ENCODE peak calls at places on chromosomes 11 and 22, in eight cellular contexts. One of them, this sample, is unnamed.

GRCh38 chr22:30248484-30248883 is 1.9 kb upstream of the LIF start:
- DNase-seq in astrocyte of the cerebellum: no peak
- DNase-seq in ovary: no peak
- DNase-seq in GM23338: no peak
- DNase-seq in tibial artery: no peak
- DNase-seq in breast epithelium: no peak
- DNase-seq in endodermal cell: no peak
- DNase-seq in fibroblast of mammary gland: no peak
- DNase-seq in this sample: no peak

GRCh38 chr11:3001496-3001895 is 9.4 kb upstream of the NAP1L4 start:
- DNase-seq in fibroblast of mammary gland: no peak
- DNase-seq in astrocyte of the cerebellum: no peak
- DNase-seq in endodermal cell: no peak
- DNase-seq in GM23338: no peak
- DNase-seq in breast epithelium: peak; percentile 76
- DNase-seq in tibial artery: peak; percentile 82
- DNase-seq in ovary: no peak
- DNase-seq in this sample: no peak

GRCh38 chr11:110182886-110183285 is 89.7 kb downstream of the ZC3H12C start:
- DNase-seq in endodermal cell: no peak
- DNase-seq in GM23338: no peak
- DNase-seq in ovary: no peak
- DNase-seq in breast epithelium: no peak
- DNase-seq in astrocyte of the cerebellum: no peak
- DNase-seq in fibroblast of mammary gland: peak; percentile 95
- DNase-seq in tibial artery: no peak
- DNase-seq in this sample: no peak

GRCh38 chr22:28002181-28002700 is 83.2 kb upstream of the PITPNB start:
- DNase-seq in tibial artery: no peak
- DNase-seq in GM23338: no peak
- DNase-seq in astrocyte of the cerebellum: no peak
- DNase-seq in ovary: no peak
- DNase-seq in breast epithelium: no peak
- DNase-seq in endodermal cell: no peak
- DNase-seq in fibroblast of mammary gland: peak; percentile 19
- DNase-seq in this sample: peak; percentile 7

GRCh38 chr22:45083659-45084305 is 74.0 kb upstream of the PHF21B start:
- DNase-seq in GM23338: no peak
- DNase-seq in fibroblast of mammary gland: peak; percentile 89
- DNase-seq in ovary: no peak
- DNase-seq in endodermal cell: no peak
- DNase-seq in breast epithelium: no peak
- DNase-seq in astrocyte of the cerebellum: peak; percentile 34
- DNase-seq in tibial artery: no peak
- DNase-seq in this sample: peak; percentile 64

GRCh38 chr22:42636506-42636905 is 3.9 kb downstream of the ATP5MGL start:
- DNase-seq in endodermal cell: no peak
- DNase-seq in fibroblast of mammary gland: no peak
- DNase-seq in GM23338: no peak
- DNase-seq in astrocyte of the cerebellum: no peak
- DNase-seq in tibial artery: no peak
- DNase-seq in breast epithelium: no peak
- DNase-seq in ovary: no peak
- DNase-seq in this sample: no peak

GRCh38 chr22:49266561-49267519 is 560.8 kb downstream of the BRD1 start:
- DNase-seq in ovary: no peak
- DNase-seq in astrocyte of the cerebellum: no peak
- DNase-seq in breast epithelium: no peak
- DNase-seq in GM23338: no peak
- DNase-seq in tibial artery: peak; percentile 52
- DNase-seq in fibroblast of mammary gland: no peak
- DNase-seq in endodermal cell: peak; percentile 72
- DNase-seq in this sample: no peak

GRCh38 chr11:65366340-65366773 is 11.8 kb downstream of the TIGD3 start:
- DNase-seq in ovary: no peak
- DNase-seq in endodermal cell: peak; percentile 74
- DNase-seq in GM23338: peak; percentile 91
- DNase-seq in fibroblast of mammary gland: peak; percentile 87
- DNase-seq in breast epithelium: peak; percentile 41
- DNase-seq in tibial artery: no peak
- DNase-seq in astrocyte of the cerebellum: peak; percentile 68
- DNase-seq in this sample: peak; percentile 91

DNA sequence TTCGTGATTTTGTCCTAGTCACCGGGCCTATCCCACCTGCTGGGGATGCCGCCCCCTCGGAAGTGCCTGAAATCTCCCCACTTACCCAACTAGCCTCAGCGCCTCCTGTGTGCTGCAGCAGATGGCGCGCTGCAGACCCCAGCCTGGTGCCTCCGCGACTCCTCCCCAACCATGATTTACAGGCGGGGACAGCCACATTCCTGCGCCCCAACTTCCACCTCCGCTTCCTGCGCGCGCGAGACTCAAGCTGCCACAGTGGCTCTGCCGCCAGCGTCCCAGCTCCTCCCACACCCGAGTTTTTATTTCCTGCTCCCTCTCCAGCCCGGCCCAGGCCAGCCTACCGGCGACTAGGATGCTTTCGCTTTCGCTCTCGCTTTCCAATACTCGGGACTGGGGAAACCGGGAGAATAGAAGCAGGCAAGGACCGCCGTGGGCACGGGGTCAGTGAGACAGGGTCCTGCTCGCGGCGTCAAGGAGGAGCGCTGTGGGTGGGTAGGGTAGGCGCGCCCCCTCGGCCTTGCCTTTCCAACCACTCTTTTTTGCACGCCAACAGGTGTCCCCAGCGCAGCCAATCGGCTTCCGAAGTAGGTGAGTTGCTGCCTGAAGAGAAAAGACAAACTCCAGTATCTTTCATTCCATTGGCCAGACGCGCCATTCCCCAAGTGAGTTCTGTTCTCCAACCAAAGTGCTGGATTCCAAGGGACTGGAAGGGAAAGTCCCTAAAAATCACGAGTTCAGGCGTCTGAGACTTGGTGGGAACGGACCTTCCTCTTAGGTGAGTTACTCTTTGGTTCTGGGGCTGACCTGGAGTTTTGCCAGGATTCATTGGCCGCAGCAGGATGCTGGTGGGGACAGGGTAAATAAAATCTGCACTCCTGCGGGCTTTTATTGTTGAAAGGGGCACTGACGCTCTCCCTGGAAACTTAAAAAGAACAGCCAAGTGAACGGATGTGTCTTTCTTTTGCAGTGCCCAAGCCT is at the start of gene FAM111A:
- DNase-seq in ovary: peak; percentile 79
- DNase-seq in breast epithelium: peak; percentile 87
- DNase-seq in astrocyte of the cerebellum: peak; percentile 69
- DNase-seq in fibroblast of mammary gland: peak; percentile 74
- DNase-seq in endodermal cell: peak; percentile 96
- DNase-seq in tibial artery: peak; percentile 93
- DNase-seq in GM23338: peak; percentile 95
- DNase-seq in this sample: peak; percentile 84
- TF ChIP-seq CTCF in ovary: no peak
- TF ChIP-seq CTCF in breast epithelium: peak; percentile 13
- TF ChIP-seq CTCF in astrocyte of the cerebellum: peak; percentile 55
- TF ChIP-seq CTCF in fibroblast of mammary gland: no peak
- TF ChIP-seq CTCF in endodermal cell: peak; percentile 63
- TF ChIP-seq CTCF in tibial artery: peak; percentile 9
- TF ChIP-seq CTCF in GM23338: peak; percentile 24
- TF ChIP-seq CTCF in this sample: peak; percentile 44

DNA sequence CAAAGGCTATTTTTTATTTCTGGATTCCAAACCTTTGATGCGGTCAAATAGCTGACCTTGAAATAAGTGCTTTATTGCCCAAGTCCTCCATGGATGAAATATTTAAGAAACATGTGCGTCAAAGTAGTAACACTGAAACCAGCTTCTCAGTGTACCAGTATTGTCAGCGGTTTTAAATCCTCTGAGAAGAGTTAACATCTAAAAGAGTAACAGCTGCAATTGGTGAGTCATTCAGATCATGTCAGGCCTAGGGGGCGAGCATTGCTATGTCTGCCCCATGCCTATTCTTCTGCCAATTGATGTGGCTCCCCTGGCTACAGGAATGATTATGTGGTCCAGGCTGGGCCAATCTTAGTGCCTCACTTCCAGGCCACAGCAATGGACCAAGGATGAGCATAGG is 263.3 kb upstream of the SORL1-AS1 start:
- DNase-seq in GM23338: no peak
- DNase-seq in breast epithelium: no peak
- DNase-seq in ovary: peak; percentile 23
- DNase-seq in fibroblast of mammary gland: peak; percentile 82
- DNase-seq in tibial artery: no peak
- DNase-seq in endodermal cell: no peak
- DNase-seq in astrocyte of the cerebellum: peak; percentile 9
- DNase-seq in this sample: no peak
- H3K4me3 ChIP-seq in GM23338: no peak overlapping the region
- H3K4me3 ChIP-seq in breast epithelium: no peak overlapping the region
- H3K4me3 ChIP-seq in ovary: no peak overlapping the region
- H3K4me3 ChIP-seq in fibroblast of mammary gland: no peak overlapping the region
- H3K4me3 ChIP-seq in tibial artery: no peak overlapping the region
- H3K4me3 ChIP-seq in endodermal cell: no peak overlapping the region
- H3K4me3 ChIP-seq in astrocyte of the cerebellum: no peak overlapping the region
- H3K4me3 ChIP-seq in this sample: no peak overlapping the region

GRCh38 chr22:50302564-50302963 is 4.9 kb downstream of the PLXNB2 start:
- DNase-seq in fibroblast of mammary gland: no peak
- DNase-seq in astrocyte of the cerebellum: no peak
- DNase-seq in tibial artery: no peak
- DNase-seq in breast epithelium: no peak
- DNase-seq in ovary: peak; percentile 56
- DNase-seq in GM23338: no peak
- DNase-seq in endodermal cell: no peak
- DNase-seq in this sample: no peak

GRCh38 chr22:50303515-50303847 is 4.0 kb downstream of the PLXNB2 start:
- DNase-seq in astrocyte of the cerebellum: no peak
- DNase-seq in breast epithelium: no peak
- DNase-seq in fibroblast of mammary gland: no peak
- DNase-seq in ovary: peak; percentile 38
- DNase-seq in endodermal cell: no peak
- DNase-seq in tibial artery: no peak
- DNase-seq in GM23338: no peak
- DNase-seq in this sample: no peak

GRCh38 chr22:50304528-50305392 is 2.7 kb downstream of the PLXNB2 start:
- DNase-seq in breast epithelium: peak; percentile 20
- DNase-seq in endodermal cell: no peak
- DNase-seq in astrocyte of the cerebellum: no peak
- DNase-seq in ovary: peak; percentile 50
- DNase-seq in GM23338: no peak
- DNase-seq in tibial artery: peak; percentile 92
- DNase-seq in fibroblast of mammary gland: peak; percentile 46
- DNase-seq in this sample: peak; percentile 60

GRCh38 chr22:50305393-50305657 is 2.1 kb downstream of the PLXNB2 start:
- DNase-seq in GM23338: no peak
- DNase-seq in tibial artery: no peak
- DNase-seq in astrocyte of the cerebellum: no peak
- DNase-seq in fibroblast of mammary gland: no peak
- DNase-seq in ovary: peak; percentile 68
- DNase-seq in breast epithelium: no peak
- DNase-seq in endodermal cell: no peak
- DNase-seq in this sample: no peak

DNA sequence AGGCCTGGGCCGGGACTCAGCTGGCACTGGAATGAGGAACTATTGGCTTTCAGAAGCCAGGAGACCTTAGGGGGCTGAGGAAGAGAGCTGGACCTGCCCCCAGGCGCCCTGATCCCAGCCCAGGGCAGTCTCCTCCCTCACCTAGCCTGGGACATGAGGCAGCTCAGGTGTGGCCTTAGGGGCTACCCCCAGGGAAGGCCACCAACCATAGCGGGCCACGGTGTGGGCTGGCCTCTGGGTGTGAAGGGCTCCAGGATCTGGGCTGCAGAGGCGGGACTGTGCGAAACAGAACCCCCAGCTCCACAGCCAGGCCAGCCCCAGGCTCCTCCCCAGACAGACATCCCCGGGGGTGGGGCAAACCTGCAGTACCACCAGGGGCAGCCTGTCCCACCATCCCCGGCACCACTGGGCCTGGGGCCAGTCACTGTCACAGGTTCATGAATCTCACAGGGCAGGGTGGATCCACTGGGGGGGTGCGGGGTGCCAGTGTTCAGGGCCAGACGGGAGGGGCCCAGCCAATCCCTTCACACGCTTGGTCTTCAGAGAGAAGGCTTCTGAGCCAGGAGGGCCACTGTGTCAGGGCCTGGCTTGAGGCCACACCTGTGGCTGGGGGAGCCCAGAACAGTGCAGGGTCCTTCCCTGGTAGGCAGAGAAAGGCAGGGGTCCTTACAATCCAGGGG is 3.5 kb downstream of the PLXNB2 start:
- DNase-seq in breast epithelium: no peak
- DNase-seq in GM23338: peak; percentile 71
- DNase-seq in ovary: peak; percentile 61
- DNase-seq in tibial artery: peak; percentile 84
- DNase-seq in endodermal cell: peak; percentile 87
- DNase-seq in fibroblast of mammary gland: peak; percentile 19
- DNase-seq in astrocyte of the cerebellum: no peak
- DNase-seq in this sample: no peak
- TF ChIP-seq CTCF in breast epithelium: no peak
- TF ChIP-seq CTCF in GM23338: peak; percentile 8
- TF ChIP-seq CTCF in ovary: no peak
- TF ChIP-seq CTCF in tibial artery: no peak
- TF ChIP-seq CTCF in endodermal cell: peak; percentile 48
- TF ChIP-seq CTCF in fibroblast of mammary gland: no peak
- TF ChIP-seq CTCF in astrocyte of the cerebellum: peak; percentile 24
- TF ChIP-seq CTCF in this sample: peak; percentile 3

GRCh38 chr11:47002366-47002765 is 65.8 kb downstream of the CSTPP1 start:
- DNase-seq in astrocyte of the cerebellum: no peak
- DNase-seq in ovary: no peak
- DNase-seq in tibial artery: no peak
- DNase-seq in GM23338: no peak
- DNase-seq in fibroblast of mammary gland: no peak
- DNase-seq in endodermal cell: no peak
- DNase-seq in breast epithelium: no peak
- DNase-seq in this sample: peak; percentile 18

GRCh38 chr11:47003180-47003877 is 66.8 kb downstream of the CSTPP1 start:
- DNase-seq in tibial artery: no peak
- DNase-seq in ovary: no peak
- DNase-seq in GM23338: no peak
- DNase-seq in fibroblast of mammary gland: peak; percentile 61
- DNase-seq in endodermal cell: no peak
- DNase-seq in astrocyte of the cerebellum: no peak
- DNase-seq in breast epithelium: peak; percentile 54
- DNase-seq in this sample: no peak

GRCh38 chr11:47000033-47000432 is 63.5 kb downstream of the CSTPP1 start:
- DNase-seq in endodermal cell: no peak
- DNase-seq in breast epithelium: no peak
- DNase-seq in ovary: no peak
- DNase-seq in tibial artery: no peak
- DNase-seq in GM23338: no peak
- DNase-seq in astrocyte of the cerebellum: no peak
- DNase-seq in fibroblast of mammary gland: no peak
- DNase-seq in this sample: no peak

GRCh38 chr11:47001666-47002285 is 65.2 kb downstream of the CSTPP1 start:
- DNase-seq in breast epithelium: no peak
- DNase-seq in tibial artery: no peak
- DNase-seq in astrocyte of the cerebellum: peak; percentile 38
- DNase-seq in GM23338: peak; percentile 27
- DNase-seq in fibroblast of mammary gland: peak; percentile 60
- DNase-seq in endodermal cell: no peak
- DNase-seq in ovary: no peak
- DNase-seq in this sample: no peak

DNA sequence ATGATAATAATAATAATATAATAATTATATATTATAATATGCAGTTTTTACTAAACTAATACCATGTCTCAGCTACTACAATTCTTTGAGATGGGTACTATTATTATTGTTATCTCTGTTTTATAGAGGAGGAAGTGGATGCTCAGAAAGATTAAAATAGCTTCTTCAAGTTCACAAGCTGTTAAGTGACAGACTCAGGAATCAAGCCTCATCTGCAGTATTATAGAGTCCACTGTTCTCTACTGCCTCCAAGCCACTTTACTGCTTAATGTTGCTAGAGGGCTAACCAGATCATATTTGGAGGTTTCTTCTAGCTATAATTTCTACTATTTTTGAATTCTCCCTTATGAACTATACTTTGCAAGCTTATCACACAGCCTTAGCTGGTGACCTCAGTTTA is 62.7 kb downstream of the CSTPP1 start:
- DNase-seq in endodermal cell: no peak
- DNase-seq in GM23338: no peak
- DNase-seq in tibial artery: no peak
- DNase-seq in fibroblast of mammary gland: no peak
- DNase-seq in breast epithelium: no peak
- DNase-seq in ovary: no peak
- DNase-seq in astrocyte of the cerebellum: no peak
- DNase-seq in this sample: no peak
- H3K4me3 ChIP-seq in endodermal cell: no peak overlapping the region
- H3K4me3 ChIP-seq in GM23338: no peak overlapping the region
- H3K4me3 ChIP-seq in tibial artery: no peak overlapping the region
- H3K4me3 ChIP-seq in fibroblast of mammary gland: no peak overlapping the region
- H3K4me3 ChIP-seq in breast epithelium: no peak overlapping the region
- H3K4me3 ChIP-seq in ovary: no peak overlapping the region
- H3K4me3 ChIP-seq in astrocyte of the cerebellum: no peak overlapping the region
- H3K4me3 ChIP-seq in this sample: no peak overlapping the region

This sample was measured in fibroblast of the aortic adventitia.